ENCODE peak calls at places on chromosome 22, in nine cellular contexts. Y, V, R, S, E, M, I, Z and C are unnamed samples.

GRCh38 chr22:19429950-19430889 is 1.3 kb downstream of the HIRA start:
- DNase-seq in E (no peak), I (no peak), R (peak), Z (no peak), Y (no peak), V (no peak), M (no peak), S (peak), C (no peak)

GRCh38 chr22:28296452-28296851 is 377.4 kb upstream of the PITPNB start:
- DNase-seq in R (no peak), I (no peak), E (no peak), Z (no peak), S (no peak), Y (no peak), V (no peak), M (no peak), C (no peak)

GRCh38 chr22:33803371-33803770 is 116.9 kb downstream of the LARGE1 start:
- DNase-seq in I (no peak), M (no peak), V (peak), R (peak), Y (no peak), E (no peak), S (peak), Z (no peak), C (no peak)

GRCh38 chr22:26707581-26707980 is 50.2 kb downstream of the MIAT start:
- DNase-seq in E (no peak), S (peak), Z (no peak), Y (no peak), M (no peak), R (no peak), V (no peak), I (no peak), C (no peak)

GRCh38 chr22:31082606-31083376 is 1.7 kb downstream of the SMTN start:
- DNase-seq in M (no peak), E (peak), V (peak), I (peak), Z (no peak), Y (no peak), R (peak), S (peak), C (peak)

GRCh38 chr22:43867839-43868652 is 5.7 kb upstream of the SULT4A1 start:
- DNase-seq in Y (peak), V (peak), E (peak), S (peak), R (peak), Z (no peak), I (no peak), M (no peak), C (peak)

GRCh38 chr22:37370306-37370979 is 56.8 kb downstream of the ELFN2 start:
- DNase-seq in S (no peak), E (peak), V (peak), I (no peak), Y (no peak), Z (no peak), R (no peak), M (peak), C (peak)

GRCh38 chr22:29773233-29773632 is 6.1 kb downstream of the UQCR10 start:
- DNase-seq in I (no peak), R (peak), M (no peak), S (peak), V (no peak), Z (no peak), Y (no peak), E (no peak), C (no peak)

GRCh38 chr22:41821449-41822030 is 11.4 kb upstream of the SREBF2 start:
- DNase-seq in E (no peak), R (no peak), M (no peak), Y (no peak), I (no peak), Z (no peak), S (no peak), V (no peak), C (no peak)

GRCh38 chr22:29988719-29989118 is 91.5 kb upstream of the HORMAD2 start:
- DNase-seq in M (no peak), S (no peak), V (no peak), I (no peak), E (no peak), R (no peak), Y (no peak), Z (no peak), C (no peak)

GRCh38 chr22:25027959-25028840 is 75.7 kb downstream of the KIAA1671 start:
- DNase-seq in Z (peak), S (no peak), I (peak), E (peak), R (no peak), Y (peak), M (no peak), V (no peak), C (peak)

GRCh38 chr22:19546680-19547079 is 22.5 kb upstream of the CLDN5 start:
- DNase-seq in S (no peak), V (no peak), I (no peak), Z (no peak), R (no peak), Y (no peak), M (no peak), E (no peak), C (no peak)

GRCh38 chr22:20199413-20199842 is 48.6 kb upstream of the CCDC188 start:
- DNase-seq in M (no peak), R (no peak), E (no peak), Z (no peak), S (no peak), Y (no peak), I (no peak), V (no peak), C (no peak)

GRCh38 chr22:45308624-45309421 is 911 bp upstream of the FAM118A start:
- DNase-seq in Y (no peak), M (no peak), E (no peak), V (no peak), Z (no peak), S (peak), R (no peak), I (no peak), C (no peak)

GRCh38 chr22:50540352-50540751 is 5.3 kb upstream of the KLHDC7B start:
- DNase-seq in I (no peak), M (no peak), S (no peak), Y (no peak), R (no peak), V (no peak), Z (no peak), E (peak), C (peak)

GRCh38 chr22:42813501-42813900 is 43.6 kb downstream of the ARFGAP3 start:
- DNase-seq in V (no peak), E (no peak), Z (no peak), I (no peak), Y (no peak), S (no peak), M (no peak), R (no peak), C (no peak)

GRCh38 chr22:49301398-49302149 is 526.1 kb downstream of the BRD1 start:
- DNase-seq in V (peak), M (no peak), Z (no peak), I (no peak), R (no peak), Y (no peak), E (no peak), S (no peak), C (peak)

GRCh38 chr22:48238018-48238915 is 1475.8 kb downstream of the TBC1D22A start:
- DNase-seq in V (no peak), R (no peak), Y (no peak), Z (no peak), E (no peak), S (no peak), I (no peak), M (no peak), C (no peak)

GRCh38 chr22:29049655-29050263 is 11.9 kb downstream of the C22orf31 start:
- DNase-seq in V (no peak), S (no peak), I (no peak), Z (no peak), E (no peak), Y (no peak), R (no peak), M (no peak), C (no peak)

GRCh38 chr22:35784633-35785032 is 67.0 kb downstream of the APOL5 start:
- DNase-seq in Y (no peak), E (no peak), V (no peak), S (no peak), Z (no peak), R (no peak), M (no peak), I (no peak), C (peak)

GRCh38 chr22:31613286-31613903 is 48.6 kb downstream of the PISD start:
- DNase-seq in S (no peak), I (no peak), R (no peak), V (no peak), E (no peak), Z (no peak), Y (no peak), M (no peak), C (peak)

GRCh38 chr22:45964926-45965564 is 11.9 kb downstream of the WNT7B start:
- DNase-seq in E (no peak), S (no peak), R (no peak), I (no peak), M (no peak), Y (no peak), V (no peak), Z (no peak), C (no peak)

GRCh38 chr22:49160261-49161001 is 667.2 kb downstream of the BRD1 start:
- DNase-seq in I (no peak), Z (no peak), E (no peak), Y (no peak), S (no peak), V (no peak), M (no peak), R (no peak), C (no peak)

GRCh38 chr22:38135133-38135706 is 24.7 kb upstream of the BAIAP2L2 start:
- DNase-seq in E (no peak), R (peak), Y (no peak), I (no peak), S (peak), V (no peak), M (no peak), Z (no peak), C (no peak)

GRCh38 chr22:35434061-35434750 is 34.3 kb downstream of the MCM5 start:
- DNase-seq in Y (no peak), V (no peak), M (no peak), Z (no peak), S (no peak), R (no peak), I (no peak), E (no peak), C (no peak)

GRCh38 chr22:35033635-35034296 is 32.2 kb upstream of the ISX start:
- DNase-seq in E (no peak), V (no peak), M (no peak), I (no peak), Y (no peak), Z (no peak), S (no peak), R (no peak), C (no peak)

GRCh38 chr22:44369241-44369652 is 56.5 kb upstream of the SHISAL1 start:
- DNase-seq in Y (no peak), M (no peak), E (peak), S (no peak), V (no peak), I (no peak), Z (no peak), R (no peak), C (peak)

GRCh38 chr22:40654522-40655167 is 18.1 kb upstream of the MRTFA start:
- DNase-seq in Z (no peak), M (peak), R (peak), E (peak), I (no peak), V (peak), S (peak), Y (no peak), C (peak)

GRCh38 chr22:19291218-19291579 is 320 bp downstream of the CLTCL1 start:
- DNase-seq in Y (no peak), Z (no peak), R (no peak), I (no peak), M (no peak), V (no peak), E (peak), S (peak), C (peak)

GRCh38 chr22:40281717-40282116 is 64.6 kb upstream of the ADSL start:
- DNase-seq in R (no peak), Z (no peak), E (peak), M (no peak), I (no peak), S (no peak), V (no peak), Y (no peak), C (no peak)

GRCh38 chr22:23688571-23688970 is 2.2 kb upstream of the RGL4 start:
- DNase-seq in R (no peak), V (no peak), S (no peak), Z (no peak), I (no peak), Y (no peak), M (no peak), E (no peak), C (no peak)

GRCh38 chr22:50737728-50738648 is at the start of gene ACR:
- DNase-seq in E (no peak), R (no peak), V (peak), M (no peak), Z (no peak), S (no peak), Y (no peak), I (no peak), C (no peak)

GRCh38 chr22:36439481-36440271 is 41.8 kb downstream of the TXN2 start:
- DNase-seq in I (no peak), Y (no peak), Z (no peak), M (no peak), V (peak), S (peak), E (peak), R (peak), C (peak)

GRCh38 chr22:32177221-32177765 is 18.2 kb upstream of the C22orf42 start:
- DNase-seq in S (no peak), E (no peak), V (no peak), I (no peak), Y (no peak), M (no peak), R (no peak), Z (no peak), C (no peak)

GRCh38 chr22:28736296-28737155 is 5.1 kb downstream of the CHEK2 start:
- DNase-seq in I (no peak), R (no peak), Y (no peak), V (no peak), Z (no peak), E (no peak), M (no peak), S (no peak), C (no peak)

GRCh38 chr22:27032121-27032761 is 374.9 kb downstream of the MIAT start:
- DNase-seq in Y (no peak), R (no peak), V (peak), M (peak), E (peak), S (no peak), I (no peak), Z (peak), C (peak)

GRCh38 chr22:38262051-38262795 is 10.6 kb downstream of the TMEM184B start:
- DNase-seq in Z (peak), S (peak), M (no peak), Y (no peak), I (no peak), V (peak), E (peak), R (no peak), C (peak)

GRCh38 chr22:49371325-49372110 is 456.2 kb downstream of the BRD1 start:
- DNase-seq in S (no peak), I (no peak), R (no peak), M (no peak), V (no peak), Y (no peak), Z (no peak), E (no peak), C (no peak)